ENCODE peak calls at places on chromosomes 6 and 20, in eight cellular contexts. V, Y, H, T, F, P, J and U are unnamed samples. For H3K27me3 and H3K36me3, the result is how much of the 10 kb centered on the place peaks cover.

GRCh38 chr6:788058-788457 is 95.1 kb upstream of the EXOC2 start:
- DNase-seq in V (peak), Y (no peak), H (peak), T (no peak), F (no peak), P (no peak), J (no peak), U (no peak)

GRCh38 chr6:27332692-27333641 is 20.9 kb upstream of the POM121L2 start:
- DNase-seq in V (peak), Y (peak), H (peak), T (no peak), F (no peak), P (peak), J (no peak), U (no peak)

GRCh38 chr20:43188861-43189613 is 669 bp downstream of the PTPRT start:
- DNase-seq in V (no peak), Y (no peak), H (no peak), T (no peak), F (no peak), P (no peak), J (no peak), U (no peak)

GRCh38 chr6:111603648-111604047 is 2.0 kb downstream of the TRAF3IP2 start:
- DNase-seq in V (no peak), Y (no peak), H (peak), T (no peak), F (no peak), P (no peak), J (no peak), U (no peak)

GRCh38 chr20:15618912-15619311 is 954.3 kb downstream of the KIF16B start:
- DNase-seq in V (peak), Y (no peak), H (no peak), T (no peak), F (no peak), P (no peak), J (no peak), U (no peak)

GRCh38 chr20:21632654-21633053 is 72.8 kb upstream of the PAX1 start:
- DNase-seq in V (no peak), Y (no peak), H (no peak), T (no peak), F (no peak), P (no peak), J (no peak), U (no peak)

GRCh38 chr6:45115696-45116095 is 212.4 kb upstream of the RUNX2 start:
- DNase-seq in V (peak), Y (no peak), H (peak), T (no peak), F (no peak), P (no peak), J (no peak), U (no peak)

GRCh38 chr20:15857131-15857784 is 716.0 kb downstream of the KIF16B start:
- DNase-seq in V (no peak), Y (no peak), H (no peak), T (no peak), F (no peak), P (no peak), J (no peak), U (no peak)

GRCh38 chr20:9918360-9918759 is 79.5 kb upstream of the PAK5 start:
- DNase-seq in V (no peak), Y (no peak), H (no peak), T (no peak), F (no peak), P (no peak), J (no peak), U (no peak)

GRCh38 chr6:28943557-28944411 is 20.0 kb upstream of the TRIM27 start:
- DNase-seq in V (peak), Y (no peak), H (peak), T (peak), F (peak), P (peak), J (no peak), U (no peak)

GRCh38 chr20:6074784-6075183 is 20.9 kb upstream of the LRRN4 start:
- DNase-seq in V (no peak), Y (no peak), H (no peak), T (no peak), F (no peak), P (no peak), J (no peak), U (no peak)

GRCh38 chr20:56504373-56505005 is 20.1 kb upstream of the FAM209A start:
- DNase-seq in V (no peak), Y (peak), H (no peak), T (no peak), F (no peak), P (no peak), J (no peak), U (no peak)

GRCh38 chr20:59693587-59693986 is 89.2 kb downstream of the PHACTR3 start:
- DNase-seq in V (no peak), Y (no peak), H (no peak), T (no peak), F (no peak), P (no peak), J (no peak), U (no peak)

GRCh38 chr6:52410979-52411378 is 9.2 kb upstream of the EFHC1 start:
- DNase-seq in V (no peak), Y (no peak), H (no peak), T (no peak), F (no peak), P (no peak), J (no peak), U (no peak)

GRCh38 chr6:37622639-37623038 is 75.0 kb downstream of the MDGA1 start:
- DNase-seq in V (no peak), Y (no peak), H (peak), T (no peak), F (no peak), P (no peak), J (no peak), U (no peak)

GRCh38 chr6:138088307-138088744 is 18.9 kb downstream of the PERP start:
- DNase-seq in V (peak), Y (peak), H (peak), T (no peak), F (no peak), P (peak), J (no peak), U (no peak)

GRCh38 chr6:112117554-112117953 is 30.2 kb downstream of the FAM229B start:
- DNase-seq in V (peak), Y (no peak), H (peak), T (no peak), F (no peak), P (no peak), J (no peak), U (no peak)

GRCh38 chr6:56843476-56844349 is 111.2 kb upstream of the BEND6 start:
- DNase-seq in V (peak), Y (no peak), H (peak), T (peak), F (peak), P (peak), J (no peak), U (no peak)
- TF ChIP-seq CTCF in V (peak), Y (peak), H (peak), T (peak), F (peak), P (peak), J (peak), U (peak)

GRCh38 chr20:53466279-53466678 is 127.4 kb downstream of the ZNF217 start:
- DNase-seq in V (no peak), Y (no peak), H (no peak), T (no peak), F (no peak), P (no peak), J (no peak), U (no peak)

GRCh38 chr20:53463101-53463972 is 130.3 kb downstream of the ZNF217 start:
- DNase-seq in V (peak), Y (no peak), H (peak), T (no peak), F (no peak), P (no peak), J (no peak), U (no peak)

GRCh38 chr20:53468583-53468982 is 125.1 kb downstream of the ZNF217 start:
- DNase-seq in V (no peak), Y (no peak), H (no peak), T (no peak), F (no peak), P (no peak), J (no peak), U (no peak)
- H3K27me3 ChIP-seq in V (under half), Y (under half), H (under half), T (under half), F (under half), P (under half), J (under half), U (under half)

DNA sequence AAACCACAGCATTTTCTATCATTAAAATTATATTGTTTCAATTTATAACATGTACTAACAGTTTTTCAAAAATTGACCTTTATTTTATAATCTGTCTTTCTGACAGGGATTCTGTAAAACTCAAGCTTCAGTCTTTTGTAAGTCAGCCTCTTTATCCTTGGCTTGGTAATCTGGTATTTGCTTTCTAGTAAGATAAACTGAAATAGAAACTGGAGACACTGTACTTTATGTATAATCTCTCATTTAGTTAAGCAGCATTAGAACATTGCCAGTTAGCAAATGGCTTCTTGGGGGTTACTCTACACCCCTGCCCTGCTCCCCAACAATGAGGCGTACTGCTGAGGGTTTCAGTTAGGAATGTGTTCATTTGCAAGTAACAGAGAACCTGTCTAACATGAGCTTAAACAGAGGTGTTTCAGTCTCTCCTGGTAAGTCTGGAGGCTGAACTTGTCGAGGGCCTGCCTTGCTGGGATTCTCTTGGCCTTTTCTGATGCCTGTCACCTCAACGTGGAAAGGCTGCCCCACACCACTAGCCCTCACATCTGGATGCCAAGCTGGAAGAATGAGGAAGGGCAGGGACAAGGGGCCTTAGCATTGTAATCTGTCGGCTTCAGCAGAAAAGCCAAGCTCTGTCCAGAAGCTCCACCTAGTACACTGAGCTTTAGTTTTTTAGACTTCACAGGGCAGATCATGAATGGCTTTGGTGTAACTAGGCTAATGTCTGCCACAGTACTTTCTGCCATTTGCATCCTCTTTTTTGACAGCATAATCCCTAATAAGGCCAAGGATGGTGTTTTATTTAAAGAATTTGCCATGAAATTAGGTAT is 34.8 kb downstream of the SH3BGRL2 start:
- DNase-seq in V (no peak), Y (no peak), H (no peak), T (no peak), F (no peak), P (no peak), J (no peak), U (no peak)
- H3K36me3 ChIP-seq in V (under half), Y (under half), H (under half), T (under half), F (under half), P (under half), J (under half), U (under half)

DNA sequence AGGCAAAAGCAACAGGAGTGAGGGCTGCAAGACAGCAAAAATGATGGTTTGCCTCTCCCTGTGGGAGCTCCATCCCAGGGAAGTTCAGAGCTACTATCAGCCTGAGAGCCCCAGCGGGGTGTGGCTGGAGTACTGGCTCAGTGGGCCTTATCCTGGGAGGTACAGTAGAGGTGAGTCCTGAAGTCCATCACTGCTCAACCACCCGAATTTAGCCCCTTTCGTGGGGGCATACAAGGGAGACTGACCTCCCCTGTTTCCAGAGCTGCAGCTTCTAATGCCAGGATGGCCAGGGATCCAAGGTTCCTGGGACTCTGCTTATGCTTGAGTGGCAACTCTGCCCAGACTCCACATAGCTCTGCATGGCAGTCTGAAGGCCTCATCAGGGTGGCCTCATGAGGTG is 617.8 kb downstream of the MMUT start:
- DNase-seq in V (no peak), Y (no peak), H (no peak), T (no peak), F (no peak), P (no peak), J (no peak), U (no peak)
- TF ChIP-seq CTCF in V (no peak), Y (no peak), H (no peak), T (no peak), F (no peak), P (no peak), J (no peak), U (no peak)

DNA sequence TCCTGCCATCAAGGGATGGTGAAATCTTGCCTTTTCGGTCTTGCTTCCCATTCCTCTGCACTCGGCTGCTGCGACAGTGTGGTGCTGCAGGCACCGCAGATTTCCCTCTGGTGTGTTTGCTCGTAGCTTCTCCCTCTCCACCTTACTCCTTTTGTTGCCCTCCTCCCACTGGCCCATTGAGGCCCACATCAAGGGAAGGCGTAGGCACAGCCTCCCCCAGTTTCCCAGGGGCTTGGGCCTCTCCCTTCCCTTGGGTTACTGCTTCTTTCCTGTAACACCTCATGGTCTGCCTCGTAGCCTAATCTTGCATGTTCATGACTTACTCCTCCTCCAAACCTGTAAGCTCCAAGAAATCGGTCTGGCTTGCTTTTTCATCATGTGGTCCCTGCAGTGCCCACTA is 9.9 kb downstream of the E2F3 start:
- DNase-seq in V (no peak), Y (no peak), H (no peak), T (no peak), F (no peak), P (no peak), J (no peak), U (no peak)
- H3K27me3 ChIP-seq in V (under half), Y (under half), H (under half), T (under half), F (under half), P (under half), J (under half), U (under half)

DNA sequence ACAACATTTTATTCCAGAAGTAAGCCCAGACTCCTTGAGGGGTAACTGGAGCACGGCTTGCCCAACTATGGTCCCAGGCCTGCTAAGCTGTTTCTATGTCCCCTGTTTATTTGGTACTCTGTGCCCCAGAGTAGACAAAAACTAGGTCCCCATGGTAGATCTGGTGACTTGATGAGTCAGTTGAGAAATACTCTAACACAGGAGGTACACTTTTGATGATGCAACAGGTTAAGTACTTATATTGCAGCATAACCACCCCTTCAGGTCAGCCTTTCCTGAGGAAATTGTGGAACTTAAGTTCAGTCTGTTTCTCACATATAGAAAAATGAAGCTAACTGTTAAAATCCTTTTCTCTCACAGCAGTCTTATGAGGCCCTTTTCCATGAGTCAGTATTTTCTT is 19.6 kb downstream of the TTPAL start:
- DNase-seq in V (peak), Y (no peak), H (peak), T (no peak), F (no peak), P (no peak), J (no peak), U (no peak)
- H3K36me3 ChIP-seq in V (under half), Y (under half), H (under half), T (under half), F (half or more), P (under half), J (under half), U (under half)

GRCh38 chr6:161154796-161155335 is 119.0 kb downstream of the AGPAT4 start:
- DNase-seq in V (no peak), Y (no peak), H (no peak), T (no peak), F (no peak), P (no peak), J (no peak), U (no peak)

GRCh38 chr6:161152527-161152862 is 121.4 kb downstream of the AGPAT4 start:
- DNase-seq in V (no peak), Y (no peak), H (no peak), T (no peak), F (no peak), P (no peak), J (no peak), U (no peak)

GRCh38 chr6:161153725-161154124 is 120.1 kb downstream of the AGPAT4 start:
- DNase-seq in V (no peak), Y (no peak), H (no peak), T (no peak), F (no peak), P (no peak), J (no peak), U (no peak)

GRCh38 chr6:161151660-161152526 is 122.0 kb downstream of the AGPAT4 start:
- DNase-seq in V (no peak), Y (no peak), H (no peak), T (no peak), F (no peak), P (no peak), J (no peak), U (no peak)

GRCh38 chr6:161152904-161153662 is 120.8 kb downstream of the AGPAT4 start:
- DNase-seq in V (no peak), Y (no peak), H (no peak), T (no peak), F (no peak), P (no peak), J (no peak), U (no peak)
- TF ChIP-seq CTCF in V (peak), Y (peak), H (peak), T (peak), F (no peak), P (no peak), J (peak), U (no peak)

DNA sequence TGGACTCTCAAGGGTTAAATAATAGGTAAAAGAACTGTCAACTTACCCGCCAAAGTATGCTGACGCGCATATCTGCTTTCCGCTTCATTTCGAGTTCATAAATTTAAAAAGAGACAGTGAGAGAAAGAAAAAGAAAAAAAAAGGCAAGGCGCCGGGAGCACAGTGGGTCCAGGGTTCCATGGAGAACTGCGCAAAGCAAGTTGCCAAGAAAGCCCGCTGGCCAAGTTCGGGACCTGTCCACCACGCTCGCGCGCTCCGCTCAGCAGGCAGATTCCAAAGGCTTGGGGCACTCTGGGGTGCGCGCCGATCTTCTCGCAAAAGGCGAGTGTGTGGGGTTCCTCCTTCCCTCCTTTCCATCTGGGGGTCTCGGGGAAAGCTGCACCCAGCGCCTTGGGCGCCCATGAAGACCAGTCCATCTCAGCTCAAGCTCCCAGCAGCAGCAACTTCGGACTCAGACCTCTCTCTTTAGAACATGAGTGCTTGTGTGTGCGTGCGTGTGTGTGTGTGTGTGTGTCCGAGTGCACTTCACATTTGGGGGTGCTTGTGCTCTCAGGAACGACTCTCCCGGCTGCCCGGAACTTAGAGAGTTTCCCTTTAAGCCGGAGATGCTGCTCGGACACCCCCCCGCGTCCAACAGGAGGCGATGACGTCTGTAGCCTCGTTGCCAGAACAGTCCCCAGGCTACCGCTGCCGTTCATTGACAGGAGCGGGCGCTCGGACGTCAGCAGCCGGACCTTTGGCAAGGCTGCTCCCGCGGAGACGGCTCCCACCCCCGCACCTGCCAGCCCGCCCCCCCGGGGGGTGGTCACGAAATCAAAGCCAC is 180.0 kb downstream of the TBXT start:
- DNase-seq in V (peak), Y (no peak), H (no peak), T (no peak), F (peak), P (peak), J (no peak), U (no peak)
- H3K27me3 ChIP-seq in V (under half), Y (under half), H (under half), T (half or more), F (under half), P (under half), J (under half), U (under half)

GRCh38 chr20:50957798-50958732 is at the start of gene DPM1:
- DNase-seq in V (peak), Y (peak), H (peak), T (peak), F (peak), P (peak), J (no peak), U (peak)
- H3K36me3 ChIP-seq in V (under half), Y (under half), H (under half), T (under half), F (under half), P (under half), J (under half), U (under half)